ENCODE peak calls at places on chromosome 19, in six cellular contexts. X is AG04450, J is bronchial epithelial cell, O is dorsolateral prefrontal cortex, Y is tibial nerve, N is breast epithelium. I is an unnamed sample.

GRCh38 chr19:13074378-13074777 is 28.3 kb downstream of the LYL1 start:
- DNase-seq in X (no peak), J (no peak), O (no peak), N (no peak), Y (no peak), I (no peak)

GRCh38 chr19:8806661-8807060 is 25.4 kb downstream of the ZNF558 start:
- DNase-seq in O (no peak), J (no peak), Y (no peak), N (no peak), X (no peak), I (no peak)

GRCh38 chr19:47406711-47407416 is 12.5 kb downstream of the MEIS3 start:
- DNase-seq in O (no peak), N (no peak), J (no peak), Y (no peak), X (no peak), I (no peak)

GRCh38 chr19:8161135-8161646 is 11.8 kb upstream of the FBN3 start:
- DNase-seq in X (no peak), J (no peak), Y (no peak), N (no peak), O (no peak), I (no peak)

GRCh38 chr19:2540646-2541454 is 64.9 kb downstream of the GADD45B start:
- DNase-seq in N (peak; percentile 97), O (no peak), X (peak; percentile 95), Y (peak; percentile 73), J (peak; percentile 86), I (peak; percentile 92)

GRCh38 chr19:17831419-17831888 is 10.1 kb upstream of the INSL3 start:
- DNase-seq in Y (no peak), O (peak; percentile 55), N (no peak), X (no peak), J (no peak), I (no peak)

GRCh38 chr19:10468133-10468532 is 35.0 kb downstream of the KEAP1 start:
- DNase-seq in N (no peak), J (no peak), O (no peak), X (no peak), Y (no peak), I (no peak)

GRCh38 chr19:11160119-11160768 is 4.7 kb upstream of the SPC24 start:
- DNase-seq in J (no peak), O (no peak), X (no peak), Y (no peak), N (no peak), I (no peak)

GRCh38 chr19:13155472-13156284 is 5.5 kb downstream of the IER2 start:
- DNase-seq in Y (peak; percentile 71), X (no peak), N (peak; percentile 82), J (peak; percentile 69), O (peak; percentile 72), I (no peak)

GRCh38 chr19:37012093-37012745 is 66.0 kb upstream of the ZNF420 start:
- DNase-seq in J (no peak), Y (no peak), N (no peak), O (no peak), X (no peak), I (no peak)

GRCh38 chr19:37009871-37010270 is 68.4 kb upstream of the ZNF420 start:
- DNase-seq in J (no peak), Y (no peak), N (no peak), O (no peak), X (no peak), I (no peak)

DNA sequence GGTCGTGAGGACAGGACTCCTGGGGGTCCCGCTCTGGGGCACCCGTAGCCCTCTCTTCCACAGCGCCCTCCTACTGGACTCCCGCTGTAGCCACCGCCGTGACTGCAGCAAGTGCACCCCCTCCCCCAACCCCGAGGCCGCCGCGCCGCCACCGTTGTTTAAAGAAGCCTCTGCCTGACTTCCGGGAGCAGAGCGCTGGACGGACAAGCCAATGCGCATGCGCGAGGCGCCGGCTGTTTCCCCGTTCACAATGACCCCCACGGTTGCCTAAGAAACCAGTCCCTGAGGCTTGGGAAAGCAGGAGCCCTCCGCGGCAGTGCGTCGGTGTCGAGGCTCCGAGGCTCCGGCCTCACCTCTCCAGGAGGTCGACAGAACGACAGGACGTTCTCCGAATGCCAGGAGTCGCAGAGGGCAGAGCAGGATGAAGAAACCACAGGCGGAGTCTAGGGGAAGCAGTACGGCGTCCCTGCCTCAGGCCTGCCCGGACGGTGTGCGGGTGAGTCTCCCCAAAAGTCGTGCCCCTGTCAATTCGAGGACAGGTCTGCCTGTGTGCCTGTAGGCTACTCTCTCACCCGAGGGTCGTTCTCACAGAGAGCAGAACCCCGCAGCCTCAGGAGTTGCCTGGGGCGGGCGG is 70.5 kb upstream of the ZNF420 start:
- DNase-seq in X (peak; percentile 7), Y (no peak), J (peak; percentile 10), O (no peak), N (peak; percentile 86), I (no peak)
- H3K4me3 ChIP-seq in X (peak overlapping the region; percentile 41), Y (peak overlapping the region; percentile 43), J (peak overlapping the region; percentile 27), O (peak overlapping the region; percentile 52), N (peak overlapping the region; percentile 66), I (peak overlapping the region; percentile 47)

DNA sequence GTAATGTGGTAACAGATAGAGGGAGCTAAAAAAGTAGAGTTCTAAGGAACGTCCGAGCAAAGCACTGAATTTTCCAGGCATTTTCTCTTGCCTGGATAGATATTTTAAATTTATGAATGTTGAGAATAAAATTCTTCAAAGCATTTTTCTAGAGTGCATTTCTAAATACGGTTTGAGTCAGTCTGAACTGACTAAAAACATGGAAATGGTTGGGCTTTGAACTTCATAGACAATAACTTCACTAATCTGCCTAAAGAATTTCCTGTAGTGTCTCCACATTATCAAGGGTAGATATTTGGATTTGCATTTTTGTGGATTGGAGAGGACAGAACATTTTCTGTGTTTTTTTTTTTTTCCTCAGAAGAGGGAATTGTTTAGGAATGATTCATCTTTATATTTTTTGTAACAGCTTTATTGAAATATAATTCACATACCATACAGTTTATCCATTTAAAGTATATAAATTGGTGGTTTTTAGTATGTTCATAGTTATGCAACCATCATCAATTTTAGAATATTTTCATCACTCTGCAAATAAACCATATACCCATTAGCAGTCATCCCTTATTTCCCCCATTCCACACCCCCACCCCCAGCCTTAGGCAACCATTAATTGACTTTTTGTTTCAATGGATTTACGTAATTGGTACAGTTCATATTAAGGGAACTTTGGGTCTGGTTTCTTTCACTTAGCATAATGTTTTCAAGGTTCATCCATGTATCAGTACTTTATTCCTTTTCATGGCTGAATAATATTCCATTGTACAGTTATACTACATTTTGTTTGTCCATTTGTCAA is 20.7 kb downstream of the GARRE1 start:
- DNase-seq in Y (no peak), N (no peak), O (no peak), X (peak; percentile 72), J (no peak), I (peak; percentile 97)
- TF ChIP-seq CTCF in Y (no peak), N (no peak), O (no peak), X (peak; percentile 25), J (no peak), I (peak; percentile 4)

DNA sequence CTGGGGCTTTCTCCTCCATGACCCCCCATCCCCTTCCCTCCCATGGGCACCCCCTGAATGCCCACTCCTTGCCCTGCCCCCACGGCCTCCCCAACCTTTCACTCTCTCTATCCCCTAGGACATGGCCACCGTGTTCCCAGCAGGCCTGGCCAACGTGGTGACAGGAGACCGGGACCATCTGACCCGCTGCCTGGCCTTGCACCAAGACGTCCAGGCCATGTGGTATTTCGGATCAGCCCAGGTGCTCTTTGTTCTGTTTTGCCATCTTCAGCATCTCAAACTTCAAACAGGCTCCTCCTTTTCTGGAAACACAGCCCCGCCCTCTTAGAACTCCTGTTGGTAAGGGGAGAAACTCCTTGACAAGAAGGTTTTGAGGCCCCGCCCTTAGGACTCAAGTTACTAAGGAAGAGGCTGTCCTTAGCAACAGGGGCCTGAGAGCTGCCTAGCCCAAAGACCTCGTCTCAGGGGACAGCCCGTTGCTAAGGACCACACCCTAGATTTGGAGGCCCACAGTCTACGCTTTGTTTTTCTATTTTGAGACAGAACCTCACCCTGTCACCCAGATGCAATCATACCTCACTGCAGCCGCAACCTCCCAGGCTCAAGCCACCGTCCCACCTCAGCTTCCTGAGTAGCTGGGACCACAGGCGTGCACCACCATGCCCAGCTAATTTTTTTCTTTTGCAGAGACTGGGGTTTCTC is 5.1 kb upstream of the FLT3LG start:
- DNase-seq in X (no peak), O (no peak), Y (peak; percentile 75), N (no peak), J (peak; percentile 66), I (no peak)
- H3K4me3 ChIP-seq in X (no peak overlapping the region), O (no peak overlapping the region), Y (no peak overlapping the region), N (peak overlapping the region; percentile 37), J (no peak overlapping the region), I (no peak overlapping the region)

DNA sequence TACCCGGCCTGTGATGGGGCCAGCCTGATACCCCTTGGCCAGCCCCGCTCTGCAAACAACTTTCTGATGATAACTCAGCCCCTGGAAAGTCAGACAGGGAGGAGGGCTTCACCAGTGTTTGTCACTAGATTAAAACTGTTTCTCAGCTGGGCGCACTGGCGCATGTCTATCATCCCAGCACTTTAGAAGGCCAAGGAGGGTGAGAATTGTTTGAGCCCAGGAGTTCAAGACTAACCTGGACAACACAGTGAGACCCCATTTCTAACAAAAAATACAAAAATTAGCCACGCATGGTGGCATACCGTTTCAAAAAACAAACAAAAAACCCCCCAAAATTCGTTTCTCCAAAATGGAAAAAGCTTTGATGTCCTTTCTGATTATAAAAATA is 5.5 kb upstream of the CERS1 start:
- DNase-seq in Y (no peak), J (no peak), O (no peak), X (no peak), N (no peak), I (no peak)
- TF ChIP-seq CTCF in Y (no peak), J (no peak), O (no peak), X (no peak), N (no peak), I (no peak)

I was measured in AG04449.